ENCODE peak calls at places on chromosomes 11 and 22, in four cellular contexts. M is GM12878, D is SK-N-SH, A is H1. W is an unnamed sample.
A peak's percentile ranks its signal among the peaks of the same experiment; 100 is the strongest.

GRCh38 chr11:68412593-68413475 is 47.7 kb upstream of the PPP6R3 start:
- DNase-seq in A (no peak), M (peak; percentile 85), D (no peak), W (no peak)

GRCh38 chr11:68002943-68003845 is 703 bp downstream of the UNC93B1 start:
- DNase-seq in A (no peak), D (peak; percentile 70), M (no peak), W (no peak)

GRCh38 chr11:13249992-13250391 is 27.6 kb upstream of the BMAL1 start:
- DNase-seq in M (no peak), D (no peak), A (no peak), W (no peak)

GRCh38 chr11:130677486-130678153 is 229.2 kb downstream of the ADAMTS15 start:
- DNase-seq in D (no peak), A (peak; percentile 43), M (no peak), W (peak; percentile 32)

GRCh38 chr11:96306933-96307747 is 35.9 kb downstream of the MAML2 start:
- DNase-seq in D (peak; percentile 30), M (no peak), A (no peak), W (peak; percentile 81)

GRCh38 chr22:18975434-18976196 is 39.5 kb upstream of the PRODH start:
- DNase-seq in A (no peak), M (no peak), D (no peak), W (no peak)

GRCh38 chr22:43388420-43388851 is 23.4 kb upstream of the MPPED1 start:
- DNase-seq in D (peak; percentile 81), A (no peak), M (no peak), W (peak; percentile 55)

GRCh38 chr22:27032121-27032761 is 374.9 kb downstream of the MIAT start:
- DNase-seq in A (peak; percentile 33), D (peak; percentile 85), M (no peak), W (no peak)

GRCh38 chr11:83724704-83725114 is 438.5 kb upstream of the CCDC90B start:
- DNase-seq in D (peak; percentile 27), M (no peak), A (peak; percentile 15), W (no peak)

GRCh38 chr22:49935561-49935960 is 17.1 kb downstream of the CRELD2 start:
- DNase-seq in M (no peak), D (peak; percentile 80), A (no peak), W (no peak)

GRCh38 chr11:59669611-59670009 is 773 bp upstream of the PATL1 start:
- DNase-seq in A (no peak), M (no peak), D (no peak), W (no peak)

GRCh38 chr11:29183301-29183700 is 833.5 kb downstream of the KCNA4 start:
- DNase-seq in D (no peak), M (no peak), A (no peak), W (no peak)

GRCh38 chr22:29719894-29720645 is at the start of gene CABP7:
- DNase-seq in A (no peak), D (peak; percentile 79), M (no peak), W (no peak)

GRCh38 chr11:94198718-94199117 is 70.1 kb downstream of the PANX1 start:
- DNase-seq in M (no peak), D (no peak), A (no peak), W (no peak)

GRCh38 chr11:76621866-76622265 is 48.7 kb downstream of the LRRC32 start:
- DNase-seq in A (no peak), D (no peak), M (no peak), W (no peak)

GRCh38 chr22:40818747-40819662 is at the start of gene SLC25A17:
- DNase-seq in A (peak; percentile 69), D (peak; percentile 91), M (peak; percentile 39), W (peak; percentile 76)

GRCh38 chr11:103110406-103110805 is 1.2 kb downstream of the DYNC2H1 start:
- DNase-seq in D (no peak), M (no peak), A (no peak), W (no peak)

GRCh38 chr11:62688481-62688880 is 849 bp downstream of the LRRN4CL start:
- DNase-seq in A (no peak), M (no peak), D (no peak), W (no peak)

GRCh38 chr22:23202812-23203451 is 22.6 kb downstream of the BCR start:
- DNase-seq in D (no peak), A (no peak), M (no peak), W (no peak)

GRCh38 chr11:65887723-65888162 is 528 bp downstream of the FIBP start:
- DNase-seq in A (no peak), D (no peak), M (no peak), W (no peak)

GRCh38 chr11:125435461-125436238 is 60.4 kb downstream of the FEZ1 start:
- DNase-seq in D (no peak), A (no peak), M (no peak), W (no peak)

GRCh38 chr11:125743681-125744080 is 2.4 kb upstream of the PATE1 start:
- DNase-seq in A (no peak), M (no peak), D (no peak), W (no peak)

GRCh38 chr11:83020942-83021779 is 50.5 kb downstream of the RAB30 start:
- DNase-seq in D (no peak), A (no peak), M (no peak), W (no peak)

GRCh38 chr11:39327302-39327701 is 2132.2 kb downstream of the LRRC4C start:
- DNase-seq in D (no peak), A (no peak), M (no peak), W (no peak)

GRCh38 chr11:14908214-14908880 is 16.3 kb upstream of the CYP2R1 start:
- DNase-seq in M (no peak), D (peak; percentile 55), A (no peak), W (peak; percentile 44)
- TF ChIP-seq TCF12 in M (no peak), D (no peak), A (no peak), W (no peak)

GRCh38 chr11:72753341-72754148 is 1.3 kb upstream of the ARAP1 start:
- DNase-seq in D (no peak), A (no peak), M (no peak), W (peak; percentile 35)
- TF ChIP-seq TCF12 in D (no peak), A (no peak), M (no peak), W (no peak)

DNA sequence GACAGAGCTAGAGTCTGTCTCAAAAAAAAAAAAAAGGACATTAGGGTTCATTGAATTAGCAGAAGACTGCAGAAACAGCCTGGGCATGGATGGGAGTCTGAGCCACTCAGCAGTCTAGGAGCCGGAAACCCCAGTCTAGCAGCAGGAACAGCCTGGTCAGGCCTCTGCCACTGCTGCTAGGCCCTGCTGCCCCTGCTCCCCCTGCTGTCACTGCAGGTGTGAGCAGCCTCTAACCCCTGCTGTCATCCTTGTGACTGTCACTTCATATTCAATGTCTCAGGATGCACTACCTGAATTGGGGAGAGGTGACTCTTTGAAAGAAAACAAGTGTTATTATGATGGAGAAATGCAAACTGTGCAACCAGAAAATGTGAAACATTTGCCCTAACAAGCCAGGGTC is 7.0 kb upstream of the DDX17 start:
- DNase-seq in M (no peak), D (peak; percentile 19), A (no peak), W (peak; percentile 42)
- TF ChIP-seq TCF12 in M (no peak), D (no peak), A (no peak), W (no peak)

GRCh38 chr22:11066458-11067285 is 4461.3 kb upstream of the OR11H1 start:
- DNase-seq in M (no peak), A (no peak), D (peak; percentile 29), W (no peak)
- TF ChIP-seq TCF12 in M (no peak), A (no peak), D (no peak), W (no peak)

GRCh38 chr11:70159612-70160570 is 43.2 kb upstream of the FADD start:
- DNase-seq in D (no peak), A (no peak), M (no peak), W (no peak)
- TF ChIP-seq TCF12 in D (no peak), A (no peak), M (no peak), W (no peak)

GRCh38 chr11:117225553-117226170 is 6.2 kb downstream of the PCSK7 start:
- DNase-seq in M (no peak), A (no peak), D (no peak), W (no peak)

GRCh38 chr11:117228091-117228490 is 3.8 kb downstream of the PCSK7 start:
- DNase-seq in M (no peak), A (no peak), D (no peak), W (no peak)

GRCh38 chr11:117223741-117224685 is 7.9 kb downstream of the PCSK7 start:
- DNase-seq in D (no peak), A (no peak), M (no peak), W (no peak)

GRCh38 chr11:117229411-117229810 is 2.5 kb downstream of the PCSK7 start:
- DNase-seq in D (no peak), M (no peak), A (no peak), W (no peak)

GRCh38 chr11:117226388-117227385 is 5.2 kb downstream of the PCSK7 start:
- DNase-seq in A (no peak), D (peak; percentile 84), M (peak; percentile 35), W (peak; percentile 81)
- TF ChIP-seq TCF12 in A (no peak), D (no peak), M (no peak), W (no peak)

W was measured in HepG2.